ENCODE peak calls at places on chromosomes 3 and 15, in seven cellular contexts. L, O, W, E, Y, X and K are unnamed samples.

GRCh38 chr3:15439476-15439875 is 12.1 kb downstream of the EAF1 start:
- DNase-seq in L (no peak), O (no peak), W (no peak), E (no peak), Y (no peak), X (no peak), K (no peak)

GRCh38 chr15:76335129-76335850 is 1.3 kb upstream of the ISL2 start:
- DNase-seq in L (no peak), O (no peak), W (no peak), E (no peak), Y (no peak), X (no peak), K (no peak)

GRCh38 chr3:43953814-43954241 is 263.1 kb downstream of the ABHD5 start:
- DNase-seq in L (no peak), O (no peak), W (peak), E (peak), Y (no peak), X (no peak), K (no peak)

GRCh38 chr3:170180952-170181876 is at the start of gene PHC3:
- DNase-seq in L (peak), O (peak), W (peak), E (peak), Y (peak), X (peak), K (peak)

GRCh38 chr3:16883057-16883725 is 1.6 kb upstream of the PLCL2 start:
- DNase-seq in L (no peak), O (no peak), W (no peak), E (peak), Y (peak), X (no peak), K (no peak)

GRCh38 chr3:59103552-59103951 is 53.7 kb upstream of the CFAP20DC start:
- DNase-seq in L (no peak), O (no peak), W (no peak), E (no peak), Y (no peak), X (no peak), K (no peak)

GRCh38 chr15:41881925-41882688 is 11.7 kb downstream of the SPTBN5 start:
- DNase-seq in L (no peak), O (no peak), W (no peak), E (no peak), Y (peak), X (no peak), K (no peak)

GRCh38 chr3:153809097-153809496 is 312.1 kb upstream of the ARHGEF26 start:
- DNase-seq in L (no peak), O (no peak), W (no peak), E (no peak), Y (no peak), X (no peak), K (no peak)

GRCh38 chr15:65862682-65863081 is 6.6 kb upstream of the RAB11A start:
- DNase-seq in L (peak), O (peak), W (peak), E (no peak), Y (no peak), X (peak), K (no peak)

GRCh38 chr3:167493240-167493639 is 19.4 kb upstream of the SERPINI2 start:
- DNase-seq in L (no peak), O (no peak), W (no peak), E (no peak), Y (no peak), X (no peak), K (no peak)

GRCh38 chr3:42694366-42694765 is 8.2 kb downstream of the HHATL start:
- DNase-seq in L (no peak), O (no peak), W (no peak), E (no peak), Y (no peak), X (no peak), K (no peak)

GRCh38 chr3:37872413-37873160 is 10.9 kb downstream of the CTDSPL start:
- DNase-seq in L (no peak), O (no peak), W (no peak), E (no peak), Y (no peak), X (no peak), K (no peak)

GRCh38 chr3:187750041-187750512 is 4.8 kb upstream of the BCL6 start:
- DNase-seq in L (no peak), O (no peak), W (no peak), E (no peak), Y (peak), X (no peak), K (no peak)

GRCh38 chr3:144265527-144266100 is 294.0 kb downstream of the DIPK2A start:
- DNase-seq in L (no peak), O (peak), W (no peak), E (no peak), Y (no peak), X (no peak), K (no peak)

GRCh38 chr3:93906245-93906644 is 67.5 kb downstream of the PROS1 start:
- DNase-seq in L (no peak), O (peak), W (no peak), E (no peak), Y (peak), X (no peak), K (peak)

GRCh38 chr3:149223461-149223820 is 1.8 kb upstream of the CP start:
- DNase-seq in L (no peak), O (no peak), W (no peak), E (no peak), Y (no peak), X (no peak), K (no peak)

GRCh38 chr3:193389335-193389734 is 10.8 kb upstream of the ATP13A5 start:
- DNase-seq in L (no peak), O (no peak), W (no peak), E (no peak), Y (no peak), X (peak), K (no peak)